ENCODE peak calls at places on chromosomes 3 and 15, in seven cellular contexts. S is posterior cingulate gyrus; M is HTR-8/SVneo; G is cardiac fibroblast; U is GM20000; B is pons; L is stimulated activated CD8-positive, alpha-beta memory T cell treated with anti-CD3 and anti-CD28 coated beads, Interleukin-2, amount 100 ng/mL, for 48 hours. V is an unnamed sample.

GRCh38 chr3:53377794-53378193 is 30.5 kb upstream of the DCP1A start:
- DNase-seq in G (no peak), S (no peak), L (no peak), U (no peak), B (no peak), M (no peak), V (no peak)

GRCh38 chr3:120160050-120160449 is 65.8 kb upstream of the GSK3B start:
- DNase-seq in S (no peak), U (no peak), M (peak; percentile 81), L (no peak), G (peak; percentile 99), B (no peak), V (no peak)

GRCh38 chr15:24955549-24955929 is 752 bp downstream of the SNRPN start:
- DNase-seq in L (no peak), M (no peak), U (peak; percentile 13), G (no peak), S (no peak), B (no peak), V (no peak)

GRCh38 chr15:101045236-101045646 is 126.1 kb downstream of the LRRK1 start:
- DNase-seq in M (no peak), G (peak; percentile 75), B (no peak), S (peak; percentile 8), U (no peak), L (no peak), V (no peak)

GRCh38 chr15:64373360-64373759 is 7.9 kb downstream of the PCLAF start:
- DNase-seq in U (no peak), G (no peak), L (no peak), B (no peak), S (no peak), M (no peak), V (no peak)

GRCh38 chr3:79765854-79766253 is 1.9 kb downstream of the ROBO1 start:
- DNase-seq in B (no peak), U (no peak), L (no peak), S (no peak), M (no peak), G (no peak), V (no peak)

GRCh38 chr3:11290743-11291680 is 18.8 kb downstream of the ATG7 start:
- DNase-seq in L (no peak), S (no peak), U (peak; percentile 24), G (peak; percentile 45), B (no peak), M (no peak), V (no peak)

GRCh38 chr3:3765661-3766060 is 33.6 kb upstream of the LRRN1 start:
- DNase-seq in B (no peak), G (no peak), M (no peak), U (no peak), L (no peak), S (no peak), V (no peak)

GRCh38 chr3:98890181-98890882 is 11.2 kb downstream of the DCBLD2 start:
- DNase-seq in G (peak; percentile 32), L (no peak), S (no peak), U (no peak), M (no peak), B (no peak), V (no peak)

GRCh38 chr3:43180027-43180426 is 74.1 kb upstream of the POMGNT2 start:
- DNase-seq in S (no peak), M (peak; percentile 57), G (peak; percentile 89), L (no peak), U (peak; percentile 47), B (no peak), V (no peak)

GRCh38 chr3:108471346-108471935 is 39.0 kb downstream of the MYH15 start:
- DNase-seq in B (no peak), U (no peak), L (no peak), G (peak; percentile 20), M (no peak), S (no peak), V (no peak)

GRCh38 chr3:145259166-145259565 is 901.8 kb downstream of the PLOD2 start:
- DNase-seq in S (no peak), U (no peak), L (no peak), M (no peak), B (no peak), G (no peak), V (no peak)

GRCh38 chr3:179546814-179547241 is 15.9 kb upstream of the ACTL6A start:
- DNase-seq in L (no peak), G (no peak), M (no peak), U (no peak), S (no peak), B (no peak), V (no peak)

GRCh38 chr3:58059349-58060321 is 51.4 kb downstream of the FLNB start:
- DNase-seq in U (no peak), M (peak; percentile 51), S (no peak), G (peak; percentile 74), L (no peak), B (no peak), V (no peak)

GRCh38 chr3:128237348-128238099 is 84.2 kb downstream of the EEFSEC start:
- DNase-seq in M (no peak), G (peak; percentile 8), B (no peak), U (no peak), L (no peak), S (no peak), V (no peak)

GRCh38 chr3:16136042-16136441 is 38.4 kb upstream of the GALNT15 start:
- DNase-seq in U (no peak), L (no peak), G (peak; percentile 87), S (no peak), M (no peak), B (no peak), V (no peak)